ENCODE peak calls at places on chromosomes 4 and X, in five cellular contexts. H, Z, E, G and T are unnamed samples.

GRCh38 chr4:165506780-165507305 is 128.0 kb downstream of the CPE start:
- DNase-seq in H (no peak), Z (no peak), E (no peak), G (no peak), T (no peak)

GRCh38 chrX:65407157-65407626 is 127.4 kb downstream of the LAS1L start:
- DNase-seq in H (no peak), Z (no peak), E (no peak), G (no peak), T (peak)

GRCh38 chrX:7108995-7109634 is 38.4 kb upstream of the STS start:
- DNase-seq in H (no peak), Z (no peak), E (no peak), G (no peak), T (no peak)

GRCh38 chr4:188854451-188854850 is 715.2 kb downstream of the TRIML1 start:
- DNase-seq in H (no peak), Z (no peak), E (no peak), G (no peak), T (no peak)

GRCh38 chr4:20297246-20297645 is 45.5 kb downstream of the SLIT2 start:
- DNase-seq in H (no peak), Z (no peak), E (no peak), G (no peak), T (no peak)

GRCh38 chr4:79248610-79249009 is 77.3 kb downstream of the NAA11 start:
- DNase-seq in H (no peak), Z (no peak), E (no peak), G (no peak), T (no peak)

GRCh38 chr4:109729155-109729562 is 711 bp downstream of the PLA2G12A start:
- DNase-seq in H (peak), Z (no peak), E (no peak), G (no peak), T (no peak)

GRCh38 chrX:43005561-43005960 is 227.6 kb upstream of the PPP1R2C start:
- DNase-seq in H (no peak), Z (no peak), E (no peak), G (no peak), T (peak)

GRCh38 chrX:55201930-55202579 is 18.1 kb upstream of the PAGE5 start:
- DNase-seq in H (no peak), Z (no peak), E (no peak), G (no peak), T (no peak)

GRCh38 chrX:22118161-22118830 is 86.2 kb downstream of the PHEX start:
- DNase-seq in H (no peak), Z (no peak), E (no peak), G (no peak), T (no peak)

GRCh38 chrX:72045552-72046277 is 86.0 kb downstream of the RTL5 start:
- DNase-seq in H (peak), Z (peak), E (no peak), G (no peak), T (no peak)

GRCh38 chr4:15920723-15921591 is 17.6 kb downstream of the FGFBP1 start:
- DNase-seq in H (no peak), Z (no peak), E (no peak), G (no peak), T (no peak)

GRCh38 chrX:48466696-48467095 is 3.4 kb downstream of the SLC38A5 start:
- DNase-seq in H (no peak), Z (no peak), E (no peak), G (no peak), T (no peak)

GRCh38 chr4:142363686-142364085 is 482.4 kb downstream of the INPP4B start:
- DNase-seq in H (no peak), Z (no peak), E (no peak), G (no peak), T (no peak)

GRCh38 chrX:12223650-12224049 is 85.4 kb downstream of the FRMPD4 start:
- DNase-seq in H (no peak), Z (no peak), E (no peak), G (no peak), T (no peak)

GRCh38 chrX:10555846-10556245 is 64.5 kb downstream of the MID1 start:
- DNase-seq in H (no peak), Z (no peak), E (no peak), G (no peak), T (no peak)

GRCh38 chrX:19902110-19902509 is 14.7 kb upstream of the SH3KBP1 start:
- DNase-seq in H (no peak), Z (no peak), E (no peak), G (no peak), T (no peak)

GRCh38 chr4:87011340-87012034 is 76.7 kb downstream of the AFF1 start:
- DNase-seq in H (no peak), Z (no peak), E (no peak), G (no peak), T (peak)

GRCh38 chrX:38750551-38750950 is 50.7 kb upstream of the MID1IP1 start:
- DNase-seq in H (no peak), Z (no peak), E (no peak), G (no peak), T (no peak)

GRCh38 chr4:93828332-93828829 is at the start of gene ATOH1:
- DNase-seq in H (peak), Z (peak), E (no peak), G (no peak), T (peak)

GRCh38 chrX:53713987-53714579 is 27.6 kb upstream of the HUWE1 start:
- DNase-seq in H (no peak), Z (no peak), E (peak), G (no peak), T (no peak)

GRCh38 chr4:182235016-182235415 is 8.2 kb upstream of the TENM3 start:
- DNase-seq in H (no peak), Z (no peak), E (no peak), G (no peak), T (no peak)

GRCh38 chr4:42927946-42928345 is 35.4 kb downstream of the GRXCR1 start:
- DNase-seq in H (no peak), Z (no peak), E (no peak), G (no peak), T (no peak)
- TF ChIP-seq SUZ12 in H (no peak), Z (no peak), E (no peak), G (no peak), T (no peak)

DNA sequence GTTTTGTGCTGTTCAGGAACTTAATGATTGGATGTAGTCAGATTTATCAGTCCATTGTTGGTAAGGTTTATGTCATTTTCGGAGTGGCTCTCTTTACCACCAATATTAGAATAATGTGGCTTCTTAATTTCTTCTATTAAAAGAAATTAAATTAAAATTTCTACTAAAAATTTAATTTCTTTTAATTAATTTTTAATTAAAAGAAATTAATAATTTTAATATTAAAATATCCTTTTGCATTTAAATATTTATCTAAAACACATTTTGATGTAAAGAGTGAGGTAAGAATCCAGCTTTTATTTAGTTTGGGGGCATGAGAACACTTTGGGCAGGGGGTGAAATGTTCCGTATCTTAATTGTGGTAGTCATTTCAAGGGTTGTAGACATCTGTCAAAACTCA is 15.7 kb upstream of the UFSP2 start:
- DNase-seq in H (no peak), Z (no peak), E (no peak), G (no peak), T (no peak)
- TF ChIP-seq SUZ12 in H (no peak), Z (no peak), E (no peak), G (no peak), T (no peak)

GRCh38 chrX:41445171-41445570 is 2.0 kb upstream of the NYX start:
- DNase-seq in H (no peak), Z (no peak), E (no peak), G (no peak), T (no peak)
- TF ChIP-seq SUZ12 in H (no peak), Z (no peak), E (no peak), G (no peak), T (no peak)

GRCh38 chrX:45743081-45743533 is 542.4 kb upstream of the DIPK2B start:
- DNase-seq in H (peak), Z (no peak), E (no peak), G (peak), T (no peak)
- TF ChIP-seq SUZ12 in H (no peak), Z (no peak), E (no peak), G (no peak), T (no peak)

GRCh38 chr4:11623726-11624037 is 195.0 kb upstream of the HS3ST1 start:
- DNase-seq in H (no peak), Z (no peak), E (no peak), G (no peak), T (peak)
- TF ChIP-seq SUZ12 in H (no peak), Z (no peak), E (no peak), G (no peak), T (no peak)

GRCh38 chr4:128483816-128484215 is 196.2 kb upstream of the PGRMC2 start:
- DNase-seq in H (no peak), Z (no peak), E (no peak), G (no peak), T (no peak)
- TF ChIP-seq SUZ12 in H (no peak), Z (no peak), E (no peak), G (no peak), T (no peak)

DNA sequence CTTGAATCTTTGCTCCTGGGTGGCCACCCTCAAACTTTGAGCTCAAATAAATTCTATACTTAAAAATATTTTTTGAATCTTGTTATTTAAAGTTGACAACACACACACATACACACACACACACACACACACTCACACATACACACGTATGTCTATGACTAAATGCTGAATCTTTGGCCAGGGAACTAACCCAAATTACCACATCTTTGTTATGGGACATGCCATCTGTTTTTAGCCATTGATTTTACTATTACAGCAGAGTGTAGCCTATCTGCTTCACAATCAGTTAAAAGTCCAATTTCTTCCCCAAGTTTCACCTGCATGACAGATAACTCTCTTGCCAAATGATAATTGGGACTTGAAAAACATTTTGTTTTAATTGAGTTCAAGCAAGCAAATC is 45.0 kb upstream of the USP46 start:
- DNase-seq in H (no peak), Z (no peak), E (no peak), G (no peak), T (no peak)
- TF ChIP-seq SUZ12 in H (no peak), Z (no peak), E (no peak), G (no peak), T (no peak)

GRCh38 chr4:168737441-168738176 is 240.8 kb downstream of the PALLD start:
- DNase-seq in H (no peak), Z (no peak), E (no peak), G (no peak), T (no peak)

GRCh38 chr4:168741281-168742173 is 244.7 kb downstream of the PALLD start:
- DNase-seq in H (no peak), Z (no peak), E (no peak), G (no peak), T (no peak)

GRCh38 chr4:168740686-168741085 is 243.8 kb downstream of the PALLD start:
- DNase-seq in H (no peak), Z (no peak), E (no peak), G (no peak), T (no peak)

GRCh38 chr4:168736831-168737230 is 240.0 kb downstream of the PALLD start:
- DNase-seq in H (no peak), Z (no peak), E (no peak), G (no peak), T (no peak)

DNA sequence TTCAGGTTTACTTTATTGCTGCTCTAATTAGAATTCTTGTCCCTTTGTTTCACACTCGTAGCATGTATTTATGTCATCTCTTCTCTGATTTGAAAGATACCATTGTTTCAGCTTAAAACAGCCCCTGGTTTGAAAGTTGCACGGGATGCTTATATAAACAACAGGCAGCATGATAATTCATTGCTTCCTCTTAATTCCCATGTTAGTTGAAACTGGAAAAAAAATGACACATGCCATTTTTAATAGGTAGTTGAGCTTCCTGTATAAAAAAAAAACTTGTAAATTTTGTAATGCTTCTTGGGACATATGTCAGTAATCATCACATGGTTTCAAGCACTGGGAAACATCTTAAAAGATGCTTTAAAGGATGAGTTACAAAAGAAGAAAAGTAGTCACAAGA is 243.0 kb downstream of the PALLD start:
- DNase-seq in H (no peak), Z (no peak), E (no peak), G (no peak), T (no peak)
- TF ChIP-seq SUZ12 in H (no peak), Z (no peak), E (no peak), G (no peak), T (no peak)

DNA sequence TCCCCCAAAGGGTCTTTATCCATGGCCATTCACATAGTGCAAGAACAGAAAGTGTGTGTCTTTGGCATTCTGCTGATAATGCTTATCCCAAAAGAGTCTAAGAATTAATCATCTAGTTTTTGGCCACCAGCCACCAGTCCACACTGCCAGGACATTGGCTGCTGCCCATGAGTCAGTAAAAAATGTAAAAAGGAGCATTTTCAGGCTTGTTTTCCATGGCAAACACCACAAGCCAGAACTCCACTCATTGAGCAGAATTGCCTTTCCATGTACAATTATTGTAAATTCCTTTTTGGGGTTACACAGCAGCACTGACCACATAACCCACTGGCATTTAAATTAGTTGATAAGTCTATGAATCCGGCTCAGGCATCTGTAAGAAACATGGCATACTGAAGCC is 89.2 kb upstream of the PRDX4 start:
- DNase-seq in H (no peak), Z (no peak), E (no peak), G (no peak), T (no peak)
- TF ChIP-seq SUZ12 in H (no peak), Z (no peak), E (no peak), G (no peak), T (no peak)

DNA sequence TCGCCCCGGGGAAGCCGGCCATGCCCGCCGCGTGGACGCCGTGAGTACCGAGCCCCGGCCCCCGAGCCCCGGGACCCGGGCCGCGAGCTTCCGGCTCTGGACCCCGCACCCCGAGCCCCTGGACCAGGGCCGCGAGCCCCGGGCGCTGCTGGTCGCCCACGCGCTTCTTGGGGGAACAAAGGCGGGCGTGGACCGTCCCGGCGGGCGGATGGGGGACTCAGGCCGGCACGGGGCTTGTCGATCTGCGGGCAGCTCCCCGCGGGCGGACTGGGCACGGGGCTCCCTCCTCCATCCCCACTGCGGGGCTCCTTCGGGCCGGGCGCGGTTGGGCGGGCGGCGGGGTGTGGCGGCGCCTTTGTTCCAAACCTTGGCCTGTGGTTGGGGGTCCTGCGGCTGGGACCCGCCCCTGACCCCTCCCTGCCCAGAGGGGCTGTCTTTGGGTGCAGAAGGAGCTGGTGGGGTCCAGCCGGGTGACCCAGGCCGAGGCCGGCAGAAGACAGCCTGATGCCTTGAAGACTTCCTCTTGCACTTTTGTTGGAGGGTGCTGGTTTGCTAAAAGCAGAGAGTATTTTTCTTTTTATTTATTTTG is 25.2 kb upstream of the ADD1 start:
- DNase-seq in H (peak), Z (no peak), E (no peak), G (no peak), T (no peak)
- TF ChIP-seq SUZ12 in H (no peak), Z (no peak), E (no peak), G (no peak), T (no peak)